ENCODE peak calls at places on chromosomes 16 and 17, in four cellular contexts. One of them, this sample, is unnamed.

GRCh38 chr16:83002351-83003334 is 375.9 kb downstream of the CDH13 start:
- DNase-seq in HepG2: no peak
- DNase-seq in SK-N-SH: no peak
- DNase-seq in K562: no peak
- DNase-seq in this sample: no peak

GRCh38 chr17:48529191-48529979 is 1.4 kb downstream of the HOXB1 start:
- DNase-seq in HepG2: no peak
- DNase-seq in SK-N-SH: no peak
- DNase-seq in K562: no peak
- DNase-seq in this sample: no peak

GRCh38 chr17:10681866-10682446 is 15.4 kb downstream of the SCO1 start:
- DNase-seq in HepG2: no peak
- DNase-seq in SK-N-SH: no peak
- DNase-seq in K562: no peak
- DNase-seq in this sample: no peak

GRCh38 chr17:77662796-77663195 is 295.7 kb upstream of the TNRC6C start:
- DNase-seq in HepG2: no peak
- DNase-seq in SK-N-SH: no peak
- DNase-seq in K562: no peak
- DNase-seq in this sample: no peak

GRCh38 chr17:7854078-7854777 is 638 bp upstream of the TMEM88 start:
- DNase-seq in HepG2: no peak
- DNase-seq in SK-N-SH: no peak
- DNase-seq in K562: no peak
- DNase-seq in this sample: no peak

GRCh38 chr16:88469615-88470395 is 16.7 kb downstream of the ZFPM1 start:
- DNase-seq in HepG2: no peak
- DNase-seq in SK-N-SH: no peak
- DNase-seq in K562: no peak
- DNase-seq in this sample: no peak

GRCh38 chr17:18018411-18018921 is 20.5 kb downstream of the ATPAF2 start:
- DNase-seq in HepG2: no peak
- DNase-seq in SK-N-SH: no peak
- DNase-seq in K562: no peak
- DNase-seq in this sample: no peak

GRCh38 chr17:50097455-50097854 is 2.3 kb downstream of the PDK2 start:
- DNase-seq in HepG2: no peak
- DNase-seq in SK-N-SH: no peak
- DNase-seq in K562: no peak
- DNase-seq in this sample: no peak

GRCh38 chr16:17162560-17162959 is 308.2 kb downstream of the XYLT1 start:
- DNase-seq in HepG2: no peak
- DNase-seq in SK-N-SH: no peak
- DNase-seq in K562: no peak
- DNase-seq in this sample: no peak

GRCh38 chr17:17732892-17733670 is 51.8 kb downstream of the RAI1 start:
- DNase-seq in HepG2: no peak
- DNase-seq in SK-N-SH: no peak
- DNase-seq in K562: no peak
- DNase-seq in this sample: no peak

GRCh38 chr16:57069053-57069452 is 23.3 kb upstream of the CPNE2 start:
- DNase-seq in HepG2: no peak
- DNase-seq in SK-N-SH: no peak
- DNase-seq in K562: no peak
- DNase-seq in this sample: no peak

GRCh38 chr17:51682115-51682514 is 421.8 kb downstream of the UTP18 start:
- DNase-seq in HepG2: no peak
- DNase-seq in SK-N-SH: no peak
- DNase-seq in K562: no peak
- DNase-seq in this sample: no peak

GRCh38 chr17:9151091-9151490 is 129.8 kb downstream of the NTN1 start:
- DNase-seq in HepG2: peak
- DNase-seq in SK-N-SH: no peak
- DNase-seq in K562: no peak
- DNase-seq in this sample: no peak

GRCh38 chr17:55307879-55308278 is 43.1 kb downstream of the HLF start:
- DNase-seq in HepG2: no peak
- DNase-seq in SK-N-SH: no peak
- DNase-seq in K562: no peak
- DNase-seq in this sample: no peak

GRCh38 chr17:42182927-42183734 is 2.1 kb downstream of the HCRT start:
- DNase-seq in HepG2: peak
- DNase-seq in SK-N-SH: no peak
- DNase-seq in K562: peak
- DNase-seq in this sample: no peak

GRCh38 chr16:29662729-29663019 is 373 bp upstream of the SPN start:
- DNase-seq in HepG2: no peak
- DNase-seq in SK-N-SH: no peak
- DNase-seq in K562: no peak
- DNase-seq in this sample: no peak

GRCh38 chr16:65218348-65218747 is 96.5 kb upstream of the CDH11 start:
- DNase-seq in HepG2: no peak
- DNase-seq in SK-N-SH: no peak
- DNase-seq in K562: no peak
- DNase-seq in this sample: no peak

GRCh38 chr17:38415250-38416194 is 12.7 kb upstream of the ARHGAP23 start:
- DNase-seq in HepG2: peak
- DNase-seq in SK-N-SH: no peak
- DNase-seq in K562: no peak
- DNase-seq in this sample: peak

GRCh38 chr17:48484850-48485249 is 46.0 kb downstream of the HOXB1 start:
- DNase-seq in HepG2: no peak
- DNase-seq in SK-N-SH: no peak
- DNase-seq in K562: no peak
- DNase-seq in this sample: peak

GRCh38 chr17:81680150-81680549 is 3.4 kb downstream of the ARL16 start:
- DNase-seq in HepG2: peak
- DNase-seq in SK-N-SH: no peak
- DNase-seq in K562: no peak
- DNase-seq in this sample: no peak

DNA sequence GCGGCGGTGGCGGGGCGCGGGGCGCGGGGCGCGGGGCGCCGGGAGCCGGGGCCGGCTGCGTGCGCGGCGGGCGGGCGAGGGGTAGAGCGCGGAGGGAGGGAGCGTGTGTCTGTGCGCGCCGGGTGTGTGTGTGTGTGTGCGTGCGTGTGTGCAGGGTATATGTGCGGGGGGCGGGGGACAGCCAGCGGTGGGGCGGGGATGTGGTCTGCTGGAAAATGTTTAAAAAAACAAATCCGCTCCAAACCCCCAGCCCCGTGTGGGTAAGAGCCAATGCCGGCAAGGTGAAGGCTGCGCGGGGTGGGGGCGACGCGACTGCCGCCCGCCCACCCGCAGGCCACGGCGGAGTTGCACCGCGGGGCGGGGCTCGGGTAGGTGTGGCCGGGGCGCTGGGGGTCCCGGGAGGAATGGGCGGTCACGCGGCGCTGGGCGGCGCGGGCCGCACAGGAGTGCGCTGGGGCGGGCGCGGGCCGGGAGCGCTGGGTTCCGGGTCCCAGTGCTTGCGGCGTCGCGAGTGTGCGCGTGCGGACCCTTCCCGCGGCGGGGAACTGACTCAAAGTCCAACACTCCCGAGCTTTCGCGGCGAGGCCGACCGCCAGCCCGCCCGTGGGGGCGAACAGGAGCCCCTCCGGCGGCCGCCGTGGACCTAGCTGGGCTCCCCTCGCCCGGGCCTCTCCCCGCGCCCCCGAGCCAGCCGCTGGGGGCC is at the start of gene CYGB:
- DNase-seq in HepG2: no peak
- DNase-seq in SK-N-SH: peak
- DNase-seq in K562: no peak
- DNase-seq in this sample: no peak
- H2AFZ ChIP-seq in HepG2: no peak
- H2AFZ ChIP-seq in SK-N-SH: no peak
- H2AFZ ChIP-seq in K562: no peak
- H2AFZ ChIP-seq in this sample: no peak

GRCh38 chr17:60333628-60334031 is 58.3 kb downstream of the USP32 start:
- DNase-seq in HepG2: no peak
- DNase-seq in SK-N-SH: peak
- DNase-seq in K562: no peak
- DNase-seq in this sample: no peak
- TF ChIP-seq ELF1 in HepG2: no peak
- TF ChIP-seq ELF1 in SK-N-SH: no peak
- TF ChIP-seq ELF1 in K562: no peak
- TF ChIP-seq ELF1 in this sample: no peak

GRCh38 chr16:72612271-72612670 is 435.7 kb downstream of the ZFHX3 start:
- DNase-seq in HepG2: no peak
- DNase-seq in SK-N-SH: no peak
- DNase-seq in K562: no peak
- DNase-seq in this sample: no peak
- H2AFZ ChIP-seq in HepG2: no peak
- H2AFZ ChIP-seq in SK-N-SH: no peak
- H2AFZ ChIP-seq in K562: no peak
- H2AFZ ChIP-seq in this sample: no peak

DNA sequence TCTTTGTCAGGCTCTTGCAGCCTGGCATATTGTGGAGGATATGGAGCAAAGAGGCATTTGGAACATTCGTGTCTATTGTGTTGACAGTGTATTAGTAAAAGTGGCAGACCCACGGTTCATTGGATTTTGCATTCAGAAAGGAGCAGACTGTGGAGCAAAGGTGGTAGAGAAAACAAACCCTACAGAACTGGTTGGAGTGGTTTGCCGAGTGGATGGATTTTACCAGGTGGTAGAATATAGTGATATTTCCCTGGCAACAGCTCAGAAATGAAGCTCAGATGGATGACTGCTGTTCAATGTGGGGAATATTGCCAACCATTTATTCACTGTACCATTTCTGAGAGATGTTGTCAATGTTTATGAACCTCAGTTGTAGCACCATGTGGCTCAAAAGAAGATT is 44.5 kb downstream of the EFCAB13 start:
- DNase-seq in HepG2: no peak
- DNase-seq in SK-N-SH: no peak
- DNase-seq in K562: no peak
- DNase-seq in this sample: no peak
- TF ChIP-seq ELF1 in HepG2: no peak
- TF ChIP-seq ELF1 in SK-N-SH: no peak
- TF ChIP-seq ELF1 in K562: no peak
- TF ChIP-seq ELF1 in this sample: no peak

DNA sequence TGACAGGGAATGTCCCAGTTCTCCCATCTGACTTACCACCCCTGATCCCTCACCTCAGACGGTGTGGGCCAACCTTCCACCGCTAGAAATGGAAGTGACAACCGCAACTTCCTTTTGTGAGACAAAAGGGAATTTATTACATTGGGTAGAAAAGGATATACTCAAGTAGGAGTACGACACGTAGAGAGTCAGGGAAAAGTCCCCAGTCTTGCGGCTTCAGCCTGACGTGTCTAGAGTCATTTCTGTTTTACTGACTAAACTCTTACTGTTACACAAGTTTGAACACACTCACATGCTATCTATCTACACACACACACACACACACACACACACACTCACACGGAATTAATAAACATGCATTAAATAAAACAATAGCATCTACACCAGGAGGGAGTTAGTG is 178.9 kb downstream of the COPRS start:
- DNase-seq in HepG2: no peak
- DNase-seq in SK-N-SH: no peak
- DNase-seq in K562: no peak
- DNase-seq in this sample: no peak
- H2AFZ ChIP-seq in HepG2: no peak
- H2AFZ ChIP-seq in SK-N-SH: no peak
- H2AFZ ChIP-seq in K562: no peak
- H2AFZ ChIP-seq in this sample: no peak

GRCh38 chr17:74742978-74743545 is 5.4 kb upstream of the NHERF1 start:
- DNase-seq in HepG2: no peak
- DNase-seq in SK-N-SH: no peak
- DNase-seq in K562: no peak
- DNase-seq in this sample: no peak

GRCh38 chr17:74743755-74744154 is 4.7 kb upstream of the NHERF1 start:
- DNase-seq in HepG2: no peak
- DNase-seq in SK-N-SH: no peak
- DNase-seq in K562: no peak
- DNase-seq in this sample: no peak

GRCh38 chr17:74740641-74741387 is 3.8 kb downstream of the RAB37 start:
- DNase-seq in HepG2: no peak
- DNase-seq in SK-N-SH: no peak
- DNase-seq in K562: no peak
- DNase-seq in this sample: no peak

GRCh38 chr17:74744349-74744713 is 4.1 kb upstream of the NHERF1 start:
- DNase-seq in HepG2: no peak
- DNase-seq in SK-N-SH: no peak
- DNase-seq in K562: no peak
- DNase-seq in this sample: no peak

GRCh38 chr17:74742153-74742515 is 5.1 kb downstream of the RAB37 start:
- DNase-seq in HepG2: no peak
- DNase-seq in SK-N-SH: no peak
- DNase-seq in K562: no peak
- DNase-seq in this sample: no peak
- TF ChIP-seq ELF1 in HepG2: no peak
- TF ChIP-seq ELF1 in SK-N-SH: no peak
- TF ChIP-seq ELF1 in K562: no peak
- TF ChIP-seq ELF1 in this sample: no peak

DNA sequence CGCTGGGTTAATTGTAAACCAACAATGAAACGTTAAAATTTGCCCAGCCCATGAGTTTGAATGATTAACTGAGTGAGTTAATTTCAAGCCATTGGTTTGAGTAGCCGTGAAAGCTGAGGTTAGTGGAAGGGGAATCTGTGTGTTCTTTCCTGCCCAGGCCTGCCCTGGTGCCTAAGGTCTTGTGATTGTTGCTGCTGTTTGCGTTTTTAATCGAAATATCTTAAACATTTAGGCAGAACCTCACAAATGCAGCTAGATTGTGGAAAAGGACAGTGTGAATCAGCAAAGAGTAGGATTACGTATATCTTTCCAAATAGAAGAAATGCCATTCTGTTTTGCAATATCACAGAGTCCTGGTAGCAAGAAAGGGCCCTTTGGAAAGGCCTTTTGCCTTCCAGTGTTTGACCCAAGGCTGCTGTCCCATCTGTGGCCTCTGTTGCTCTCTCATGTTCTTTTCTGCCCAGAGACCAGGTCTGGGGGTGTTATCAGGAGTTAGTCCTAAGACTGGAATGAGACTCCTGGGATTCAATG is 113.8 kb downstream of the MSI2 start:
- DNase-seq in HepG2: peak
- DNase-seq in SK-N-SH: peak
- DNase-seq in K562: no peak
- DNase-seq in this sample: no peak
- H2AFZ ChIP-seq in HepG2: no peak
- H2AFZ ChIP-seq in SK-N-SH: no peak
- H2AFZ ChIP-seq in K562: no peak
- H2AFZ ChIP-seq in this sample: no peak

DNA sequence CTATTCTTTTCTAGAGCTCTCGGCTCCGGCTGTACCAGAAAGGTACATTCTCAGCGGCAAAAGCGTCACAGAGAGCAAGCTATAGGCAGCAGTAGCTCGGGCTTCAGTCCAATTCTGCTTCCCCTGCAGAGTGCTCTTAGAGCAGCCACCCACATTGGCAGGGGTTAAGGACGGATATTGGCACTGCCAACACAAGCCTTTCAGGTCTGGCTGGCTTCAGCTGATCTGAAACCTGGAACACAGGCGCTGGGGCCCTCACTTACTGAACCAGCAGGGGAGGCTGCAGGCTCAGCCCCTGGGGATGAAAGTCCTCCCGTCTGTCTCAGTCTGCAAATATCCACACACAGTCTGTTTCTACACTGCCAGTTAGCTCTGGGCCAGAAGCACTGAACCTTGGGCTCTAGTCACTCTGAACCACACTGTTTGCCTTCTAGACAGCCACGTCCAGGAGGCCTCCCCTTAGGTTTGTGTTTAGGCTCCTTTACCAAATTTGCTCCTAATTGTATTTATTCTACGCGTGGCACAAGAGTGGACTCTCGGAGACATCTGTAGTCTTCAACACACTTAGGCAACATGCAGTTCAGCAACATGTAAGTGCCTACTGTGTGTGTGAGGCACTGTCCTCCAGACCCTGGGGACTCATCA is 40.1 kb downstream of the HIC1 start:
- DNase-seq in HepG2: peak
- DNase-seq in SK-N-SH: peak
- DNase-seq in K562: no peak
- DNase-seq in this sample: no peak
- TF ChIP-seq ELF1 in HepG2: no peak
- TF ChIP-seq ELF1 in SK-N-SH: no peak
- TF ChIP-seq ELF1 in K562: no peak
- TF ChIP-seq ELF1 in this sample: no peak

This sample was measured in HCT116.